ENCODE peak calls at places on chromosome 7, in seven cellular contexts. One of them, this sample, is unnamed.

GRCh38 chr7:1505731-1506550 is 1.8 kb upstream of the INTS1 start:
- DNase-seq in K562: no peak
- DNase-seq in HCT116: no peak
- DNase-seq in HepG2: no peak
- DNase-seq in GM12878: no peak
- DNase-seq in SK-N-SH: no peak
- DNase-seq in H1: no peak
- DNase-seq in this sample: no peak

GRCh38 chr7:115937960-115938359 is 92.6 kb downstream of the TFEC start:
- DNase-seq in H1: no peak
- DNase-seq in HepG2: no peak
- DNase-seq in HCT116: no peak
- DNase-seq in GM12878: no peak
- DNase-seq in K562: no peak
- DNase-seq in SK-N-SH: no peak
- DNase-seq in this sample: no peak

GRCh38 chr7:33979807-33980355 is 74.5 kb downstream of the BMPER start:
- DNase-seq in HepG2: peak
- DNase-seq in SK-N-SH: no peak
- DNase-seq in GM12878: no peak
- DNase-seq in HCT116: no peak
- DNase-seq in H1: no peak
- DNase-seq in K562: no peak
- DNase-seq in this sample: no peak

GRCh38 chr7:158588085-158588877 is 658 bp upstream of the PTPRN2 start:
- DNase-seq in H1: no peak
- DNase-seq in K562: no peak
- DNase-seq in GM12878: no peak
- DNase-seq in HepG2: no peak
- DNase-seq in HCT116: no peak
- DNase-seq in SK-N-SH: no peak
- DNase-seq in this sample: no peak

GRCh38 chr7:91288208-91288824 is 24.1 kb downstream of the FZD1 start:
- DNase-seq in K562: peak
- DNase-seq in H1: no peak
- DNase-seq in SK-N-SH: no peak
- DNase-seq in GM12878: no peak
- DNase-seq in HCT116: peak
- DNase-seq in HepG2: peak
- DNase-seq in this sample: no peak

GRCh38 chr7:26376208-26376917 is 84.7 kb downstream of the SNX10 start:
- DNase-seq in H1: no peak
- DNase-seq in HepG2: peak
- DNase-seq in HCT116: no peak
- DNase-seq in SK-N-SH: peak
- DNase-seq in GM12878: no peak
- DNase-seq in K562: no peak
- DNase-seq in this sample: no peak

GRCh38 chr7:151987748-151988529 is 31.7 kb downstream of the GALNTL5 start:
- DNase-seq in HCT116: no peak
- DNase-seq in K562: no peak
- DNase-seq in H1: peak
- DNase-seq in SK-N-SH: no peak
- DNase-seq in GM12878: no peak
- DNase-seq in HepG2: no peak
- DNase-seq in this sample: no peak

GRCh38 chr7:28698744-28699291 is 259.3 kb downstream of the TRIL start:
- DNase-seq in K562: no peak
- DNase-seq in HepG2: no peak
- DNase-seq in HCT116: no peak
- DNase-seq in GM12878: no peak
- DNase-seq in SK-N-SH: no peak
- DNase-seq in H1: no peak
- DNase-seq in this sample: no peak

GRCh38 chr7:112708236-112708635 is 82.0 kb downstream of the TMEM168 start:
- DNase-seq in K562: peak
- DNase-seq in SK-N-SH: no peak
- DNase-seq in HepG2: peak
- DNase-seq in H1: no peak
- DNase-seq in GM12878: no peak
- DNase-seq in HCT116: no peak
- DNase-seq in this sample: no peak

GRCh38 chr7:117269417-117269816 is 53.4 kb downstream of the WNT2 start:
- DNase-seq in H1: no peak
- DNase-seq in HCT116: peak
- DNase-seq in SK-N-SH: no peak
- DNase-seq in HepG2: no peak
- DNase-seq in K562: no peak
- DNase-seq in GM12878: no peak
- DNase-seq in this sample: peak

GRCh38 chr7:101172005-101172853 is 6.9 kb upstream of the VGF start:
- DNase-seq in H1: no peak
- DNase-seq in GM12878: no peak
- DNase-seq in HCT116: no peak
- DNase-seq in SK-N-SH: peak
- DNase-seq in HepG2: no peak
- DNase-seq in K562: no peak
- DNase-seq in this sample: no peak

GRCh38 chr7:131188367-131189339 is 139.0 kb upstream of the MKLN1 start:
- DNase-seq in GM12878: peak
- DNase-seq in K562: peak
- DNase-seq in H1: no peak
- DNase-seq in HepG2: peak
- DNase-seq in HCT116: peak
- DNase-seq in SK-N-SH: no peak
- DNase-seq in this sample: peak

GRCh38 chr7:106811472-106811871 is 53.6 kb upstream of the PIK3CG start:
- DNase-seq in K562: no peak
- DNase-seq in HepG2: no peak
- DNase-seq in HCT116: no peak
- DNase-seq in H1: no peak
- DNase-seq in GM12878: no peak
- DNase-seq in SK-N-SH: no peak
- DNase-seq in this sample: no peak

GRCh38 chr7:26668821-26669220 is 195.6 kb downstream of the SKAP2 start:
- DNase-seq in HepG2: no peak
- DNase-seq in K562: no peak
- DNase-seq in H1: no peak
- DNase-seq in GM12878: no peak
- DNase-seq in HCT116: no peak
- DNase-seq in SK-N-SH: no peak
- DNase-seq in this sample: no peak

GRCh38 chr7:55074008-55074499 is 55.2 kb downstream of the EGFR start:
- DNase-seq in GM12878: peak
- DNase-seq in SK-N-SH: no peak
- DNase-seq in K562: no peak
- DNase-seq in HCT116: peak
- DNase-seq in HepG2: peak
- DNase-seq in H1: peak
- DNase-seq in this sample: peak
- TF ChIP-seq SIN3A in GM12878: no peak
- TF ChIP-seq SIN3A in SK-N-SH: peak
- TF ChIP-seq SIN3A in K562: no peak
- TF ChIP-seq SIN3A in HCT116: peak
- TF ChIP-seq SIN3A in HepG2: no peak
- TF ChIP-seq SIN3A in H1: no peak
- TF ChIP-seq SIN3A in this sample: no peak

GRCh38 chr7:73999664-74000420 is 28.1 kb upstream of the ELN start:
- DNase-seq in H1: no peak
- DNase-seq in HepG2: no peak
- DNase-seq in HCT116: no peak
- DNase-seq in K562: no peak
- DNase-seq in SK-N-SH: no peak
- DNase-seq in GM12878: no peak
- DNase-seq in this sample: no peak
- TF ChIP-seq SIN3A in H1: no peak
- TF ChIP-seq SIN3A in HepG2: no peak
- TF ChIP-seq SIN3A in HCT116: no peak
- TF ChIP-seq SIN3A in K562: no peak
- TF ChIP-seq SIN3A in SK-N-SH: peak
- TF ChIP-seq SIN3A in GM12878: no peak
- TF ChIP-seq SIN3A in this sample: no peak

DNA sequence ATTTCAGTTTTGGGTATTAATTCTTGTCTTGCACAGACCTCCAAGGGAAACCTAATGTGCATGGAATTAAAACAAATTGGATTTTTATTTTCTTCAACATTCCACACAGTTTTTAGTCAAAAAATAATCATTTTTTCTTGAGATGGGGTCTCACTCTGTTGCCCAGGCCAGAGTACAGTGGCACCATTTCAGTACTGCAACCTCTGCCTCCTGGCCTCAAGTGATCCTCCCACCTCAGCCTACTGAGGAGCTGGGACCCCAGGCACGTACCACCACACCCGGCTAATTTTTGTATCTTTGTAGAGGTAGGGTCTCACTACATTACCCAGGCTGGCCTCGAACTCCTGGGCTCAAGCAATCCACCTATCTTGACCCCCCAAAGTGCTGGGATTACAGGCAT is 4.9 kb downstream of the BAIAP2L1 start:
- DNase-seq in HCT116: no peak
- DNase-seq in GM12878: no peak
- DNase-seq in SK-N-SH: no peak
- DNase-seq in HepG2: no peak
- DNase-seq in H1: no peak
- DNase-seq in K562: no peak
- DNase-seq in this sample: no peak
- TF ChIP-seq SIN3A in HCT116: no peak
- TF ChIP-seq SIN3A in GM12878: no peak
- TF ChIP-seq SIN3A in SK-N-SH: no peak
- TF ChIP-seq SIN3A in HepG2: no peak
- TF ChIP-seq SIN3A in H1: no peak
- TF ChIP-seq SIN3A in K562: no peak
- TF ChIP-seq SIN3A in this sample: no peak

DNA sequence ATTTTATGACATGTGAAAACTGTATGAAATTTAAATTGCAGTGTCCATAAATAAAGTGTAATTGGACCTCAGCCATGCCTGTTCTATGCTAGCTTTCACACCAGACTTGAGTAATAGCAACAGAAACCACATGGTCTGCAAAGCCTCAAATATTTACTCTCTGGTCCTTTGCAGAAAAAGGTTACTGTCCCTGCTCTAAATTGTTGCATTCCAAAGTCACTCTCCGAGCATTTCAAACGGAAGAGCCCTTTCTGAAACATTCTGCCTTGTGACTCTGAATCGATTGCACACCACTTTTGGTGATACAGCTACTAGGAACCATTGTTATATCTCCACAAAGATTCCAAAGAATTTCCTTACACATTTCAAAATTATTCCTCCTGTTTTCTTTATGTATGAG is 81.0 kb upstream of the STK17A start:
- DNase-seq in H1: no peak
- DNase-seq in HCT116: no peak
- DNase-seq in HepG2: peak
- DNase-seq in K562: no peak
- DNase-seq in SK-N-SH: no peak
- DNase-seq in GM12878: no peak
- DNase-seq in this sample: no peak
- TF ChIP-seq SIN3A in H1: no peak
- TF ChIP-seq SIN3A in HCT116: no peak
- TF ChIP-seq SIN3A in HepG2: no peak
- TF ChIP-seq SIN3A in K562: no peak
- TF ChIP-seq SIN3A in SK-N-SH: no peak
- TF ChIP-seq SIN3A in GM12878: no peak
- TF ChIP-seq SIN3A in this sample: no peak

GRCh38 chr7:20327047-20327446 is 3.7 kb upstream of the ITGB8 start:
- DNase-seq in H1: no peak
- DNase-seq in HepG2: no peak
- DNase-seq in GM12878: no peak
- DNase-seq in HCT116: no peak
- DNase-seq in SK-N-SH: no peak
- DNase-seq in K562: no peak
- DNase-seq in this sample: no peak
- TF ChIP-seq SIN3A in H1: no peak
- TF ChIP-seq SIN3A in HepG2: no peak
- TF ChIP-seq SIN3A in GM12878: no peak
- TF ChIP-seq SIN3A in HCT116: no peak
- TF ChIP-seq SIN3A in SK-N-SH: no peak
- TF ChIP-seq SIN3A in K562: no peak
- TF ChIP-seq SIN3A in this sample: no peak

GRCh38 chr7:88361357-88361756 is 54.7 kb upstream of the STEAP4 start:
- DNase-seq in SK-N-SH: no peak
- DNase-seq in GM12878: no peak
- DNase-seq in HCT116: no peak
- DNase-seq in HepG2: no peak
- DNase-seq in K562: no peak
- DNase-seq in H1: no peak
- DNase-seq in this sample: no peak
- TF ChIP-seq SIN3A in SK-N-SH: no peak
- TF ChIP-seq SIN3A in GM12878: no peak
- TF ChIP-seq SIN3A in HCT116: no peak
- TF ChIP-seq SIN3A in HepG2: no peak
- TF ChIP-seq SIN3A in K562: no peak
- TF ChIP-seq SIN3A in H1: no peak
- TF ChIP-seq SIN3A in this sample: no peak

GRCh38 chr7:69250958-69251357 is 347.3 kb upstream of the AUTS2 start:
- DNase-seq in H1: no peak
- DNase-seq in SK-N-SH: no peak
- DNase-seq in GM12878: no peak
- DNase-seq in HCT116: no peak
- DNase-seq in HepG2: no peak
- DNase-seq in K562: no peak
- DNase-seq in this sample: no peak

GRCh38 chr7:69254643-69255042 is 343.6 kb upstream of the AUTS2 start:
- DNase-seq in HCT116: no peak
- DNase-seq in HepG2: no peak
- DNase-seq in SK-N-SH: no peak
- DNase-seq in H1: no peak
- DNase-seq in K562: no peak
- DNase-seq in GM12878: no peak
- DNase-seq in this sample: no peak

GRCh38 chr7:69257592-69257991 is 340.7 kb upstream of the AUTS2 start:
- DNase-seq in SK-N-SH: no peak
- DNase-seq in HepG2: no peak
- DNase-seq in H1: no peak
- DNase-seq in GM12878: no peak
- DNase-seq in HCT116: no peak
- DNase-seq in K562: no peak
- DNase-seq in this sample: no peak

GRCh38 chr7:69260023-69260422 is 338.3 kb upstream of the AUTS2 start:
- DNase-seq in H1: no peak
- DNase-seq in GM12878: no peak
- DNase-seq in HepG2: no peak
- DNase-seq in K562: no peak
- DNase-seq in SK-N-SH: no peak
- DNase-seq in HCT116: no peak
- DNase-seq in this sample: no peak

DNA sequence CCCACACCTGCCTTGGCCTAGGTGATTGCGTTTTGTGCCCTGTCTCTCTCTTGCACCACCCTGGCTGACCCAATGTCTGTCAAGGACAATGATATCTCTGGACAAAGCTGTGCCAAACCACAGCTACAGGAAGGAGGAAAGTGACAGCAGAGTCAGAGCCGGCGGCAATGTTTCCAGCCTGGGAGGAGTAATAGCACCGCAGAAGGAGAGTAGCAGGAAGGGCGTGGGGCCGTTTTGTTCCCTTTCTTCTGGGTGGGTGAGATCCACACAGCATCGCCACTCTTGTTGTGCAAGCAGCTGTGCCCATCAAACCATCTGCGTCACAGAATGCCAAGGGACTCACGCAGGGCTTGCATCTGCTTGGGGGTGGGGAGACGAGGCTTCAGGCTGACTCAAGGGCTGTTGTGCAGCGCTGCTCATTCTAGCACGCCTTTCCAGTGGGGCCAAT is 341.6 kb upstream of the AUTS2 start:
- DNase-seq in HepG2: no peak
- DNase-seq in HCT116: no peak
- DNase-seq in SK-N-SH: no peak
- DNase-seq in GM12878: no peak
- DNase-seq in K562: no peak
- DNase-seq in H1: no peak
- DNase-seq in this sample: no peak
- TF ChIP-seq SIN3A in HepG2: no peak
- TF ChIP-seq SIN3A in HCT116: no peak
- TF ChIP-seq SIN3A in SK-N-SH: no peak
- TF ChIP-seq SIN3A in GM12878: no peak
- TF ChIP-seq SIN3A in K562: no peak
- TF ChIP-seq SIN3A in H1: no peak
- TF ChIP-seq SIN3A in this sample: no peak

This sample was measured in Panc1.